ENCODE peak calls at places on chromosomes 5 and 9, in five cellular contexts. P, V, W, Q and H are unnamed samples.

GRCh38 chr5:1545126-1545797 is 21.5 kb upstream of the LPCAT1 start:
- DNase-seq in Q (no peak), W (no peak), P (no peak), V (no peak), H (no peak)

GRCh38 chr5:57445006-57445714 is 37.5 kb downstream of the ACTBL2 start:
- DNase-seq in W (no peak), P (no peak), Q (no peak), V (no peak), H (no peak)

GRCh38 chr5:120682851-120683250 is 218.8 kb downstream of the PRR16 start:
- DNase-seq in P (no peak), W (no peak), V (no peak), Q (no peak), H (no peak)

GRCh38 chr9:7592321-7593319 is 207.0 kb downstream of the DMAC1 start:
- DNase-seq in V (no peak), Q (no peak), W (no peak), P (no peak), H (peak)

GRCh38 chr5:177412603-177413233 is 3.4 kb upstream of the F12 start:
- DNase-seq in W (no peak), V (no peak), P (no peak), Q (peak), H (no peak)

GRCh38 chr9:97934321-97935115 is 3.5 kb downstream of the HEMGN start:
- DNase-seq in Q (no peak), P (no peak), V (no peak), W (no peak), H (peak)

GRCh38 chr5:170782438-170782837 is 1.1 kb upstream of the GABRP start:
- DNase-seq in W (no peak), P (no peak), V (no peak), Q (no peak), H (no peak)

GRCh38 chr5:53406630-53407316 is 73.7 kb upstream of the FST start:
- DNase-seq in P (peak), Q (no peak), W (no peak), V (no peak), H (no peak)

GRCh38 chr9:121837113-121838010 is 185.9 kb downstream of the DAB2IP start:
- DNase-seq in W (no peak), P (no peak), V (peak), Q (no peak), H (no peak)

GRCh38 chr5:140806834-140807775 is at the start of gene PCDHA4:
- DNase-seq in P (peak), V (peak), Q (no peak), W (peak), H (no peak)

GRCh38 chr5:138936-139335 is 47.0 kb downstream of the PLEKHG4B start:
- DNase-seq in P (no peak), W (no peak), Q (no peak), V (no peak), H (no peak)
- TF ChIP-seq SUZ12 in P (no peak), W (no peak), Q (no peak), V (no peak), H (no peak)

GRCh38 chr5:113056988-113057387 is 80.4 kb downstream of the DCP2 start:
- DNase-seq in W (no peak), Q (no peak), V (no peak), P (no peak), H (no peak)
- TF ChIP-seq SUZ12 in W (no peak), Q (no peak), V (no peak), P (no peak), H (no peak)

GRCh38 chr5:122766130-122766529 is 8.8 kb upstream of the SNX2 start:
- DNase-seq in W (no peak), V (no peak), Q (no peak), P (no peak), H (no peak)
- TF ChIP-seq SUZ12 in W (no peak), V (no peak), Q (no peak), P (no peak), H (no peak)

DNA sequence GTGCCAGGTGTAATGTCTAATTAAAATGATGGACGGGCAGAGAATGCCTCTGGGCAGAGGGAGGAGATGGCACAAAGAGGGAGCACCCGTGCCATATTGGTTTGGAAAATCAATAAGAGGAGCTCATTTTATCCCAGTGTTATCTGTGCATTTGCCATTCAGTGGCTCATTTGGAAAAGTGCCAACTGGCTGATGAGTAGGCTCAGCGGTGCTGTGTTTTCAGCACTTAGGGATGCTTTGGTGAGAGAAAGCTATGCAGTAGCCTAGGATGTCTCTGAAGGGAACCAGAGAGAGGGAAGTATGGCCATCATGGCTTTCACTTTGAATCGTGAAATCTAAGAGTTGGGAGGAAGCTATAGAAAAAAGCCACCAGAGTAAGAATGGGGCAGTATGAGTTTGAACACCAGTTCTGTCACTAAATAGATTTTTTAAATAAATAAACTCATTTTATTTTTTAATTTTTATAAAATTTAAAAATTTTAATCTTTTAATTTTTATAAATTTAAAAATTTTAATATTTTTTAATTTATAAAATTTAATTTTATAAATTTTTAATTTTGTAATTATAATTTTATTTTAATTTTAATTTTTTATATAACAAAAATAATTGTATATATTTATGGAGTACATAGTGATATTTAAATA is 472.8 kb downstream of the BRINP1 start:
- DNase-seq in V (no peak), W (no peak), P (no peak), Q (no peak), H (no peak)
- TF ChIP-seq SUZ12 in V (no peak), W (no peak), P (no peak), Q (no peak), H (no peak)

DNA sequence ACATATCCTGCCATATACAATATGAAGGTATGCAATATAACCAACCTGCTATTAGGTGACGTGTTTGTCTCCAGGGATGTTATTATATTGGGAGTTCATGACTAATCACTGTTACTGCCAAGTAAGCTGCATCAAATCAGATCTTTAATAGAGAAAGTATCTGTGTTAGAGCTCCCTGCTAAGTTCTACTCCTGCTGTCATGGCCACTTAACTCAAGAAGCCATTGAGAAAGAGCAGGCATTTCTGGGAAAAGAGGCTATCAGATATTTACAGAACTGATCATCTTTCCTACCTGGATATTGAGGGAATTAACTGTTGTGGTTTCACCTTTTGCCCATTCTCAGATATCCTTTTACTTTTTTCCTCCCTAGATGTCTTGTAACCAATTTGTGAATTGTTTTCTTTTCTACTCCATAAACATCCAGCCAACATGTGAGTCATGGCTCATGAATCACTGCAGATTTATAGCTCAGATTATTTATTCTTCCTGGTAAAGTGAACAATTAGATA is 634.8 kb upstream of the FAM174A start:
- DNase-seq in P (no peak), W (no peak), Q (no peak), V (no peak), H (peak)
- TF ChIP-seq SUZ12 in P (no peak), W (no peak), Q (no peak), V (no peak), H (no peak)

DNA sequence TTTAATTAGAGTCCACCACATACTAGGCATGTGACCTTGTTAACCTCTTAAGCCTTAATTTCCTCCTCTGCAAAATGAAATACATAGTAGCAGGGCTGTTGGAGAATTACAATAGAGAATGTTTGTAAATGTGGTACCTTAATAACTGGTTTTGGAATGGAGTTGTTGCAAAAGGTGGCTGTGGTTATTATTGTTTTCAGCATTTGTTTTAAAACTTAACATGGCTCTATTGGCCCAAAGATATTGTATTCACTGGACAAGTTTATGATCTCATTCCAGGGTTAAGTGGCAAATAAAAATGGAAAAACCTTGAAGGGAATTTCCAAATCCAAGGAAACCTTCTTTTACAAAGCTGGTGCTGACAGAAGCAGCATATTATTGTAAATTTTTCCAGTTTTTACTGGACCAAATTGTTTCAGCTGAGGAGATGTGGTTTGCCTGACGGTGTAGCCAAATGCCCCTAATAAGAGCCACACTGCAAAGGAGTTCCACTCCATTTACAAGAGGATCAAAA is 45.0 kb downstream of the ADRA1B start:
- DNase-seq in W (no peak), Q (no peak), P (no peak), V (no peak), H (no peak)
- TF ChIP-seq SUZ12 in W (no peak), Q (no peak), P (no peak), V (no peak), H (no peak)

GRCh38 chr5:149725296-149725695 is 4.8 kb upstream of the PPARGC1B start:
- DNase-seq in V (no peak), Q (no peak), P (no peak), W (no peak), H (no peak)

GRCh38 chr5:149724884-149725283 is 5.2 kb upstream of the PPARGC1B start:
- DNase-seq in W (no peak), V (no peak), Q (no peak), P (no peak), H (no peak)

GRCh38 chr5:149729150-149729549 is 960 bp upstream of the PPARGC1B start:
- DNase-seq in V (no peak), P (no peak), W (no peak), Q (no peak), H (no peak)

GRCh38 chr5:149728303-149728702 is 1.8 kb upstream of the PPARGC1B start:
- DNase-seq in V (no peak), W (no peak), Q (no peak), P (no peak), H (no peak)

DNA sequence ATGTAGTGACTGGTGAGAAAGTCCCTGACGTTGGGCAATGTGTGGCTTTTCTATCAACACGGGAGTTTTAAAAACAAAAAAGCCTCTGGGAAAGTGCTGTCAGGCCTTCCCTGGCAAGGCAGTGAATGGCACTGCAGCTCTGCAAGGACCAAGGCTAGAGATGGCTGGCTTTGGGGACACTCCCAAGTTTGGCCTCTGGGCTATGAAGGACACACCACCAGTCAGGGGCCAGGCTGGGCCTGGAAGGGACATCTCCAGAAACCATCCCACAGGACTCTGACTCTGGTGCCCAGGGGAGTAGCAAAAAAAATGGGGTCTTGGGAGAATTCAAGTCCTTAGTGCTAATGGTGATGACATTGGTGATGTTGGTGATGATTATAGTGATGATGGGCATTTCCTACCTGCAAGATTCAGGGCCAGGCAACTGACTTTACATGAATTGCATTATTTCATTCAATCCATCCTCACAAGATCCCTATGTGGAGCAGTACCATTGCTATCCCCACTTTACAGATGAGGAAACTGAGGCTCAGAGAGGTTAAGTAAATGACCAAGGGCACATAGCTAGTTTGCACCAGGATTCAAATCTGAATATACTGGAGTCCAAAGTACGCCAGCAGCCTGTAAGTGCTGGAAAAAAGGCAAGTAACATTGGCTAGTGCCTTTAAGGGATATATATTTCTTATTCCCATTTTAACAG is 2.6 kb upstream of the PPARGC1B start:
- DNase-seq in W (no peak), V (no peak), P (no peak), Q (no peak), H (no peak)
- TF ChIP-seq SUZ12 in W (no peak), V (no peak), P (no peak), Q (no peak), H (no peak)

GRCh38 chr9:136348691-136349090 is 14.9 kb downstream of the DNLZ start:
- DNase-seq in Q (no peak), P (no peak), V (no peak), W (no peak), H (no peak)
- TF ChIP-seq SUZ12 in Q (no peak), P (no peak), V (no peak), W (no peak), H (no peak)